ENCODE peak calls at places on chromosomes 16 and 17, in six cellular contexts. S is activated T-helper 1 cell treated with anti-CD3 and anti-CD28 coated beads, Interleukin-2, amount 50 U/mL, for 16 hours; Z is AG04449; U is HEK293T; E is stimulated activated naive B cell treated with anti-CD40 and anti-IgM and Interleukin-4, amounts not matched to agents 10 μg/mL and 1 μg/mL and 100 μg/mL, for 72 hours; H is DMS153. A is an unnamed sample.

GRCh38 chr17:29253037-29253436 is 6.4 kb downstream of the CRYBA1 start:
- DNase-seq in S (no peak), Z (no peak), U (no peak), E (no peak), H (no peak), A (no peak)

GRCh38 chr16:89000207-89000959 is 23.4 kb upstream of the CBFA2T3 start:
- DNase-seq in S (peak), Z (no peak), U (no peak), E (no peak), H (no peak), A (no peak)

GRCh38 chr16:69444873-69445517 is 20.6 kb downstream of the CYB5B start:
- DNase-seq in S (no peak), Z (no peak), U (no peak), E (no peak), H (no peak), A (no peak)

GRCh38 chr16:19410435-19411153 is 7.1 kb upstream of the TMC5 start:
- DNase-seq in S (no peak), Z (no peak), U (peak), E (no peak), H (peak), A (no peak)

GRCh38 chr17:42065201-42065600 is 14.8 kb upstream of the C17orf113 start:
- DNase-seq in S (no peak), Z (no peak), U (no peak), E (no peak), H (no peak), A (no peak)

GRCh38 chr17:61328351-61328750 is 71.3 kb upstream of the TBX2 start:
- DNase-seq in S (no peak), Z (no peak), U (no peak), E (no peak), H (no peak), A (no peak)

GRCh38 chr16:720507-720989 is 398 bp upstream of the ANTKMT start:
- DNase-seq in S (no peak), Z (no peak), U (no peak), E (peak), H (no peak), A (no peak)

GRCh38 chr17:72390675-72391501 is 270.1 kb downstream of the SOX9 start:
- DNase-seq in S (no peak), Z (no peak), U (no peak), E (no peak), H (no peak), A (no peak)

GRCh38 chr16:11583171-11583570 is 3.5 kb downstream of the LITAF start:
- DNase-seq in S (no peak), Z (no peak), U (no peak), E (no peak), H (no peak), A (no peak)

GRCh38 chr16:4101421-4102275 is 14.6 kb downstream of the ADCY9 start:
- DNase-seq in S (no peak), Z (no peak), U (no peak), E (no peak), H (no peak), A (no peak)

GRCh38 chr17:42275527-42276358 is 448 bp downstream of the STAT5B start:
- DNase-seq in S (no peak), Z (no peak), U (peak), E (no peak), H (no peak), A (no peak)

GRCh38 chr16:58464047-58464915 is 35.7 kb upstream of the NDRG4 start:
- DNase-seq in S (no peak), Z (no peak), U (peak), E (no peak), H (no peak), A (no peak)

GRCh38 chr17:36592316-36592710 is 634 bp downstream of the DHRS11 start:
- DNase-seq in S (no peak), Z (no peak), U (no peak), E (no peak), H (no peak), A (peak)

GRCh38 chr17:32310927-32311568 is 30.9 kb downstream of the C17orf75 start:
- DNase-seq in S (no peak), Z (no peak), U (no peak), E (no peak), H (no peak), A (no peak)

GRCh38 chr17:48488548-48489106 is 42.2 kb downstream of the HOXB1 start:
- DNase-seq in S (no peak), Z (no peak), U (no peak), E (no peak), H (peak), A (no peak)

GRCh38 chr16:31477220-31478216 is 5.4 kb upstream of the SLC5A2 start:
- DNase-seq in S (no peak), Z (no peak), U (no peak), E (no peak), H (no peak), A (peak)

GRCh38 chr17:76529643-76530488 is 7.6 kb downstream of the CYGB start:
- DNase-seq in S (no peak), Z (no peak), U (no peak), E (no peak), H (no peak), A (peak)

GRCh38 chr16:65698943-65699342 is 577.1 kb upstream of the CDH11 start:
- DNase-seq in S (no peak), Z (no peak), U (no peak), E (no peak), H (no peak), A (no peak)

GRCh38 chr16:24925163-24925562 is 79.4 kb downstream of the SLC5A11 start:
- DNase-seq in S (no peak), Z (no peak), U (no peak), E (no peak), H (no peak), A (no peak)

GRCh38 chr16:4792951-4793513 is 2.1 kb upstream of the SMIM22 start:
- DNase-seq in S (no peak), Z (no peak), U (no peak), E (no peak), H (no peak), A (no peak)

GRCh38 chr16:58426095-58426494 is 33.8 kb downstream of the GINS3 start:
- DNase-seq in S (no peak), Z (no peak), U (no peak), E (peak), H (no peak), A (no peak)

GRCh38 chr16:50154369-50154947 is 1.4 kb downstream of the TENT4B start:
- DNase-seq in S (no peak), Z (no peak), U (no peak), E (no peak), H (no peak), A (no peak)

GRCh38 chr16:19085679-19086200 is 18.3 kb downstream of the COQ7 start:
- DNase-seq in S (no peak), Z (no peak), U (no peak), E (no peak), H (no peak), A (no peak)

GRCh38 chr17:58786586-58787295 is 31.1 kb downstream of the PPM1E start:
- DNase-seq in S (no peak), Z (peak), U (no peak), E (no peak), H (no peak), A (no peak)

GRCh38 chr17:28507567-28508195 is 1.5 kb downstream of the FOXN1 start:
- DNase-seq in S (no peak), Z (no peak), U (no peak), E (no peak), H (no peak), A (no peak)

GRCh38 chr17:29827179-29827578 is 102.8 kb downstream of the SSH2 start:
- DNase-seq in S (no peak), Z (no peak), U (no peak), E (no peak), H (no peak), A (no peak)

A was measured in kidney.